ENCODE peak calls at places on chromosomes 1 and 21, in nine cellular contexts. E is NCI-H226; X is NCI-H2081; J is amniotic epithelial cell; K is HEK293T; O is D341Med; V is midbrain; A is activated T-cell treated with anti-CD3 and anti-CD28 coated beads, Interleukin-2, amount 50 U/mL, for 24 hours; C is K562. I is an unnamed sample.

GRCh38 chr1:1306661-1307260 is 969 bp downstream of the ACAP3 start:
- DNase-seq in V (no peak), J (no peak), X (no peak), O (no peak), C (no peak), A (no peak), K (no peak), E (no peak), I (no peak)

GRCh38 chr21:41167348-41168342 is at the start of gene BACE2:
- DNase-seq in V (peak), O (peak), K (peak), J (peak), X (peak), A (peak), C (peak), E (peak), I (peak)

GRCh38 chr1:87104945-87105344 is 190.5 kb downstream of the HS2ST1 start:
- DNase-seq in V (no peak), O (no peak), A (no peak), K (no peak), C (no peak), J (no peak), E (no peak), X (no peak), I (no peak)

GRCh38 chr21:41364308-41364707 is 2.5 kb downstream of the MX2 start:
- DNase-seq in X (no peak), V (no peak), E (no peak), C (no peak), K (no peak), A (peak), O (no peak), J (no peak), I (no peak)

GRCh38 chr1:28209700-28210099 is 23.1 kb downstream of the DNAJC8 start:
- DNase-seq in A (no peak), J (no peak), C (peak), V (no peak), X (no peak), E (no peak), K (no peak), O (no peak), I (no peak)

GRCh38 chr21:42781981-42782722 is 97.2 kb downstream of the WDR4 start:
- DNase-seq in A (no peak), K (no peak), C (no peak), O (no peak), E (no peak), J (no peak), X (no peak), V (no peak), I (no peak)

GRCh38 chr1:187928288-187928687 is 1099.5 kb downstream of the PLA2G4A start:
- DNase-seq in K (peak), J (peak), X (no peak), O (peak), A (no peak), C (no peak), V (peak), E (no peak), I (peak)

GRCh38 chr1:243558556-243558955 is 291.5 kb downstream of the AKT3 start:
- DNase-seq in A (no peak), J (no peak), C (no peak), V (no peak), X (no peak), K (no peak), E (no peak), O (no peak), I (no peak)

GRCh38 chr21:45330851-45331261 is 43.2 kb upstream of the POFUT2 start:
- DNase-seq in C (no peak), A (no peak), K (no peak), O (no peak), X (no peak), J (no peak), V (no peak), E (no peak), I (no peak)

GRCh38 chr1:54345116-54345515 is 61.1 kb downstream of the SSBP3 start:
- DNase-seq in K (no peak), O (no peak), J (no peak), E (no peak), C (no peak), X (no peak), V (no peak), A (no peak), I (no peak)

GRCh38 chr1:69421286-69421685 is 146.4 kb upstream of the LRRC7 start:
- DNase-seq in X (no peak), O (no peak), K (no peak), J (no peak), C (no peak), E (peak), V (no peak), A (no peak), I (peak)

GRCh38 chr1:233033366-233033765 is 83.0 kb downstream of the NTPCR start:
- DNase-seq in E (no peak), C (no peak), X (no peak), J (peak), O (no peak), K (no peak), V (no peak), A (no peak), I (peak)

GRCh38 chr1:145708063-145708462 is 895 bp upstream of the PDZK1 start:
- DNase-seq in J (peak), V (no peak), A (no peak), C (no peak), O (no peak), E (no peak), K (no peak), X (no peak), I (no peak)

I was measured in choroid plexus epithelial cell.